ENCODE peak calls at places on chromosomes 13 and 19, in seven cellular contexts. L is uterus, Y is prostate gland, P is spleen, J is testis, R is transverse colon, N is Peyer's patch. H is an unnamed sample. For H3K4me1, the result is how much of the 10 kb centered on the place peaks cover.

GRCh38 chr13:29527916-29528315 is 67.6 kb downstream of the SLC7A1 start:
- DNase-seq in L (no peak), Y (no peak), P (no peak), J (no peak), R (no peak), N (no peak), H (no peak)

GRCh38 chr13:81393686-81394085 is 1052.8 kb upstream of the SPRY2 start:
- DNase-seq in L (no peak), Y (no peak), P (no peak), J (no peak), R (no peak), N (no peak), H (no peak)

GRCh38 chr13:45849408-45849807 is 2.1 kb downstream of the SIAH3 start:
- DNase-seq in L (no peak), Y (no peak), P (no peak), J (no peak), R (no peak), N (no peak), H (no peak)

GRCh38 chr19:14078406-14078805 is 5.8 kb downstream of the MISP3 start:
- DNase-seq in L (no peak), Y (no peak), P (no peak), J (no peak), R (no peak), N (no peak), H (no peak)

GRCh38 chr13:64289702-64290101 is 2874.1 kb upstream of the PCDH20 start:
- DNase-seq in L (no peak), Y (no peak), P (no peak), J (no peak), R (no peak), N (no peak), H (no peak)

GRCh38 chr19:18173572-18174294 is at the start of gene IFI30:
- DNase-seq in L (peak), Y (peak), P (peak), J (peak), R (peak), N (peak), H (no peak)

GRCh38 chr19:42203700-42204099 is 13.8 kb downstream of the DEDD2 start:
- DNase-seq in L (no peak), Y (no peak), P (no peak), J (no peak), R (no peak), N (no peak), H (no peak)

GRCh38 chr13:105969761-105970160 is 565.7 kb downstream of the EFNB2 start:
- DNase-seq in L (no peak), Y (no peak), P (no peak), J (no peak), R (no peak), N (no peak), H (no peak)

GRCh38 chr19:47035495-47036232 is 12.8 kb downstream of the TMEM160 start:
- DNase-seq in L (peak), Y (peak), P (peak), J (peak), R (peak), N (peak), H (peak)

GRCh38 chr13:41708648-41709175 is 251.4 kb downstream of the RGCC start:
- DNase-seq in L (no peak), Y (no peak), P (no peak), J (no peak), R (no peak), N (no peak), H (peak)

GRCh38 chr19:57068921-57069697 is 50.7 kb upstream of the USP29 start:
- DNase-seq in L (peak), Y (peak), P (no peak), J (peak), R (no peak), N (no peak), H (no peak)

GRCh38 chr13:33940256-33940655 is 122.3 kb downstream of the RFC3 start:
- DNase-seq in L (no peak), Y (no peak), P (no peak), J (no peak), R (no peak), N (no peak), H (no peak)

GRCh38 chr19:45576682-45577081 is 7.9 kb downstream of the OPA3 start:
- DNase-seq in L (no peak), Y (no peak), P (no peak), J (no peak), R (no peak), N (no peak), H (no peak)

GRCh38 chr13:49791214-49791752 is 1.2 kb downstream of the KPNA3 start:
- DNase-seq in L (no peak), Y (peak), P (no peak), J (peak), R (peak), N (no peak), H (peak)

GRCh38 chr19:3163230-3163886 is 15.2 kb upstream of the S1PR4 start:
- DNase-seq in L (peak), Y (peak), P (peak), J (peak), R (peak), N (peak), H (no peak)

GRCh38 chr13:82654851-82655517 is 1227.3 kb downstream of the SLITRK1 start:
- DNase-seq in L (no peak), Y (no peak), P (no peak), J (no peak), R (peak), N (no peak), H (peak)

GRCh38 chr19:15257782-15258181 is 25.5 kb upstream of the EPHX3 start:
- DNase-seq in L (no peak), Y (no peak), P (no peak), J (no peak), R (no peak), N (no peak), H (no peak)

GRCh38 chr19:15259900-15260299 is 27.7 kb upstream of the EPHX3 start:
- DNase-seq in L (no peak), Y (no peak), P (no peak), J (no peak), R (no peak), N (no peak), H (no peak)

GRCh38 chr19:15263361-15263985 is 31.2 kb upstream of the EPHX3 start:
- DNase-seq in L (no peak), Y (no peak), P (no peak), J (no peak), R (no peak), N (no peak), H (no peak)

GRCh38 chr19:15262011-15262410 is 29.8 kb upstream of the EPHX3 start:
- DNase-seq in L (no peak), Y (no peak), P (no peak), J (no peak), R (no peak), N (no peak), H (no peak)

GRCh38 chr19:15260939-15261338 is 28.7 kb upstream of the EPHX3 start:
- DNase-seq in L (no peak), Y (no peak), P (no peak), J (no peak), R (no peak), N (no peak), H (no peak)
- TF ChIP-seq CTCF in L (no peak), Y (no peak), P (no peak), J (no peak), R (no peak), N (peak), H (no peak)

DNA sequence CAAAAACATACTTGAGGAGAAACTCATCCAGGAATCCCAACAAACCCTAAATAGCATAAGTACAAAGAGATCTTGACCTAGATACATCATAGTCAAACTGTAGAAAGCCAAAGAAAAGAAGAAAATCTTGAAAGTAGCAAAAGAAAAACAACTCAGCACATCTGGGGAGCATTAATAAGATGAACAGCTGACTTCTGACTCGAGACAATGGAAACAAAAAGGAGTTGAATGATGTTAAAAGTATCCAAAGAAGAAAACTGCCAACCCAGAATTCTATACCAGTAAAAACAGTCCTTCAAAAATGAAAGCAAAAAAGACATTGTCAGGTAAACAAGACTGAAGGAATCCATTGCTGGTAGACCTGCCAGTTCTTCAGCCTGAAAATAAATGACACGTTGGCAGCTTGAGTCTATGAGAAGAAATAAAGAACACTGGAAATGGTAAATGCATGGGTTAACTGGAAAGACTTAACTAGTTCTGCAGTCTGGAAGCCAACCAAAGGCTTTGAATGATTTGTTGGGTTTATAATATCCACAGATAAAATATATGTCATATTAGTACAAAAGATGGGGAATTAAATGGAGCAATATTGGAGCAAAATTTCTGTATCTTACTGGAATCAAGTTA is 46.8 kb downstream of the TSSK6 start:
- DNase-seq in L (no peak), Y (no peak), P (no peak), J (no peak), R (no peak), N (no peak), H (no peak)
- TF ChIP-seq POLR2A in L (no peak), Y (no peak), P (no peak), J (no peak), R (no peak), N (no peak), H (no peak)

GRCh38 chr19:5122121-5122400 is 153.1 kb downstream of the KDM4B start:
- DNase-seq in L (no peak), Y (no peak), P (no peak), J (no peak), R (no peak), N (no peak), H (no peak)
- H3K4me1 ChIP-seq in L (under half), Y (under half), P (under half), J (under half), R (under half), N (under half), H (under half)

DNA sequence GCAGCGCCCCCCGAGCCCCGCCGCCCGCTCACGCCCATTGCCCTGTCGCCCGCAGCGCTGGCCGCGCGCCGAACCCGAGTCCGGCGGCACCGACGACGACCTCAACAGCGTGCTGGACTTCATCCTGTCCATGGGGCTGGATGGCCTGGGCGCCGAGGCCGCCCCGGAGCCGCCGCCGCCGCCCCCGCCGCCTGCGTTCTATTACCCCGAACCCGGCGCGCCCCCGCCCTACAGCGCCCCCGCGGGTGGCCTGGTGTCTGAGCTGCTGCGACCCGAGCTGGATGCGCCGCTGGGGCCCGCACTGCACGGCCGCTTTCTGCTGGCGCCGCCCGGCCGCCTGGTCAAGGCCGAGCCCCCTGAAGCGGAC is 518 bp downstream of the KLF2 start:
- DNase-seq in L (no peak), Y (no peak), P (peak), J (peak), R (peak), N (peak), H (no peak)
- TF ChIP-seq CTCF in L (no peak), Y (no peak), P (no peak), J (no peak), R (no peak), N (peak), H (no peak)